ENCODE peak calls at places on chromosome 11, in six cellular contexts. Q is GM23248, D is stomach, H is transverse colon, Y is lower lobe of right lung, C is right lobe of liver. N is an unnamed sample.
A peak's percentile ranks its signal among the peaks of the same experiment; 100 is the strongest.

GRCh38 chr11:64960719-64961118 is 11.2 kb downstream of the MAJIN start:
- DNase-seq in H (no peak), C (no peak), Y (no peak), Q (no peak), D (no peak), N (no peak)

GRCh38 chr11:76640540-76640939 is 30.0 kb downstream of the LRRC32 start:
- DNase-seq in C (no peak), Q (no peak), H (no peak), Y (no peak), D (no peak), N (no peak)

GRCh38 chr11:126991596-126991995 is 9.0 kb downstream of the KIRREL3 start:
- DNase-seq in Q (peak; percentile 90), D (no peak), Y (no peak), C (no peak), H (no peak), N (no peak)

GRCh38 chr11:16779436-16779835 is 41.0 kb downstream of the C11orf58 start:
- DNase-seq in Y (peak; percentile 74), D (peak; percentile 32), H (peak; percentile 64), C (no peak), Q (no peak), N (no peak)

GRCh38 chr11:12079726-12080556 is 30.4 kb upstream of the MICAL2 start:
- DNase-seq in H (peak; percentile 56), Y (no peak), D (peak; percentile 50), Q (peak; percentile 97), C (peak; percentile 23), N (peak; percentile 81)

GRCh38 chr11:88790179-88790578 is 275.6 kb downstream of the GRM5 start:
- DNase-seq in H (no peak), D (no peak), Y (no peak), Q (no peak), C (no peak), N (no peak)

GRCh38 chr11:17864478-17864941 is 129.9 kb downstream of the KCNC1 start:
- DNase-seq in Y (no peak), C (no peak), H (peak; percentile 18), Q (no peak), D (peak; percentile 32), N (no peak)

GRCh38 chr11:114610984-114611944 is 15.7 kb upstream of the NXPE4 start:
- DNase-seq in Y (no peak), H (no peak), D (no peak), C (no peak), Q (peak; percentile 50), N (no peak)

GRCh38 chr11:101327908-101328307 is 198.3 kb upstream of the PGR start:
- DNase-seq in D (no peak), Y (no peak), Q (no peak), C (no peak), H (no peak), N (no peak)

GRCh38 chr11:12914401-12914912 is 94.7 kb upstream of the RASSF10 start:
- DNase-seq in Y (peak; percentile 51), H (peak; percentile 24), Q (peak; percentile 86), D (no peak), C (no peak), N (peak; percentile 85)

GRCh38 chr11:79940976-79941735 is 500.3 kb upstream of the TENM4 start:
- DNase-seq in Y (no peak), D (no peak), Q (peak; percentile 1), H (no peak), C (no peak), N (no peak)

GRCh38 chr11:93529707-93530467 is 13.3 kb downstream of the SMCO4 start:
- DNase-seq in Q (peak; percentile 57), D (no peak), H (no peak), Y (peak; percentile 66), C (no peak), N (peak; percentile 68)

GRCh38 chr11:128689946-128690745 is 3.7 kb upstream of the FLI1 start:
- DNase-seq in H (no peak), D (no peak), Y (peak; percentile 48), Q (peak; percentile 65), C (no peak), N (no peak)

GRCh38 chr11:14751975-14752407 is 108.4 kb downstream of the PDE3B start:
- DNase-seq in Y (no peak), C (no peak), Q (no peak), H (no peak), D (no peak), N (no peak)

GRCh38 chr11:119375629-119376196 is 5.8 kb downstream of the USP2 start:
- DNase-seq in D (no peak), C (peak; percentile 74), Q (peak; percentile 86), Y (no peak), H (peak; percentile 55), N (peak; percentile 91)

GRCh38 chr11:7599209-7599608 is 74.1 kb downstream of the CYB5R2 start:
- DNase-seq in Q (no peak), D (no peak), H (no peak), Y (no peak), C (no peak), N (no peak)

GRCh38 chr11:10114593-10115404 is 179.2 kb downstream of the SBF2 start:
- DNase-seq in Y (no peak), Q (no peak), H (no peak), D (no peak), C (no peak), N (no peak)

GRCh38 chr11:20051783-20052399 is 108.4 kb downstream of the DBX1 start:
- DNase-seq in H (no peak), C (no peak), Q (no peak), D (no peak), Y (no peak), N (no peak)

GRCh38 chr11:130519128-130519932 is 70.9 kb downstream of the ADAMTS15 start:
- DNase-seq in Y (no peak), Q (no peak), D (peak; percentile 56), H (no peak), C (no peak), N (no peak)

GRCh38 chr11:130514851-130515250 is 66.4 kb downstream of the ADAMTS15 start:
- DNase-seq in C (no peak), H (no peak), Y (no peak), D (no peak), Q (no peak), N (no peak)

GRCh38 chr11:130518164-130518563 is 69.7 kb downstream of the ADAMTS15 start:
- DNase-seq in C (no peak), D (no peak), Y (no peak), Q (no peak), H (no peak), N (no peak)

GRCh38 chr11:130516175-130516867 is 67.9 kb downstream of the ADAMTS15 start:
- DNase-seq in Q (no peak), C (no peak), H (no peak), D (no peak), Y (no peak), N (no peak)

GRCh38 chr11:130516868-130517505 is 68.5 kb downstream of the ADAMTS15 start:
- DNase-seq in Q (no peak), D (no peak), H (no peak), Y (no peak), C (no peak), N (no peak)
- H3K27ac ChIP-seq in Q (no peak overlapping the region), D (no peak overlapping the region), H (no peak overlapping the region), Y (no peak overlapping the region), C (no peak overlapping the region), N (no peak overlapping the region)

GRCh38 chr11:83057721-83058120 is 14.0 kb downstream of the RAB30 start:
- DNase-seq in Q (no peak), C (no peak), Y (no peak), D (no peak), H (no peak), N (no peak)

GRCh38 chr11:83056204-83056603 is 15.5 kb downstream of the RAB30 start:
- DNase-seq in Y (no peak), D (no peak), H (no peak), C (no peak), Q (no peak), N (no peak)

GRCh38 chr11:83051760-83052671 is 19.7 kb downstream of the RAB30 start:
- DNase-seq in Q (peak; percentile 96), H (no peak), D (no peak), C (no peak), Y (no peak), N (peak; percentile 74)

GRCh38 chr11:83054904-83055380 is 16.8 kb downstream of the RAB30 start:
- DNase-seq in H (no peak), Y (no peak), Q (no peak), D (no peak), C (no peak), N (no peak)

DNA sequence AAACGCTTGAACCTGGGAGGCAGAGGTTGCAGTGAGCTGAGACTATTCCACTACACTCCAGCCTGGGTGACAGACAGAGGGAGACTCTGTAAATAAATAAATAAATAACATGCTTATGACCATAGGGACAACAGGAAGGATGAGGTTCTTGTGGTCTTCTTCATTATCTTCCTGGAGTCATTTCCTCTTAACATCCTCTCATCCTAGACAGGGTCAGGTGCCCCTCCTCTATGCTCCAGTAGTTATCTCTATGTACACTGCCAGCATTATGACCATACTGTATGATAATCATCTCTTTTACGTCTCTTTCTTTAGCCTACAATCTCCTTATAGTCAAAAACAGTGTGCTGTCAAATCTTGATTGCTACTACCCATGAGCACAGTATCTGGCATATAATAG is 17.7 kb downstream of the RAB30 start:
- DNase-seq in C (no peak), D (no peak), Y (no peak), Q (no peak), H (no peak), N (no peak)
- H3K4me1 ChIP-seq in C (no peaks in the 10 kb centered on the region), D (peaks cover 23% of the 10 kb centered on the region), Y (peaks cover 24% of the 10 kb centered on the region), Q (peaks cover 27% of the 10 kb centered on the region), H (peaks cover 11% of the 10 kb centered on the region), N (peaks cover 15% of the 10 kb centered on the region)

GRCh38 chr11:63586451-63587166 is 23.4 kb upstream of the PLAAT2 start:
- DNase-seq in Y (no peak), C (no peak), Q (no peak), D (no peak), H (no peak), N (no peak)
- H3K27ac ChIP-seq in Y (no peak overlapping the region), C (peak overlapping the region; percentile 14), Q (no peak overlapping the region), D (no peak overlapping the region), H (no peak overlapping the region), N (no peak overlapping the region)

GRCh38 chr11:46341454-46341853 is 5.8 kb upstream of the DGKZ start:
- DNase-seq in Y (no peak), C (no peak), D (no peak), Q (no peak), H (no peak), N (no peak)

GRCh38 chr11:46337626-46338345 is 9.5 kb upstream of the DGKZ start:
- DNase-seq in H (no peak), D (no peak), Y (no peak), C (no peak), Q (no peak), N (no peak)

GRCh38 chr11:46338636-46338987 is 8.7 kb upstream of the DGKZ start:
- DNase-seq in Q (no peak), H (no peak), C (no peak), D (no peak), Y (no peak), N (no peak)

GRCh38 chr11:46339816-46340215 is 7.4 kb upstream of the DGKZ start:
- DNase-seq in Q (no peak), D (no peak), H (no peak), C (no peak), Y (no peak), N (no peak)

GRCh38 chr11:46338988-46339666 is 8.1 kb upstream of the DGKZ start:
- DNase-seq in C (no peak), Y (no peak), Q (no peak), D (no peak), H (no peak), N (peak; percentile 57)
- H3K4me1 ChIP-seq in C (no peaks in the 10 kb centered on the region), Y (peaks cover 72% of the 10 kb centered on the region), Q (peaks cover 4% of the 10 kb centered on the region), D (peaks cover 13% of the 10 kb centered on the region), H (peaks cover 6% of the 10 kb centered on the region), N (peaks cover 16% of the 10 kb centered on the region)

GRCh38 chr11:103016031-103016430 is 60.5 kb upstream of the MMP13 start:
- DNase-seq in D (no peak), C (no peak), Y (no peak), H (no peak), Q (no peak), N (no peak)
- H3K27ac ChIP-seq in D (no peak overlapping the region), C (no peak overlapping the region), Y (no peak overlapping the region), H (no peak overlapping the region), Q (no peak overlapping the region), N (no peak overlapping the region)